ENCODE peak calls at places on chromosomes 2 and 18, in four cellular contexts. R is Right ventricle myocardium superior, X is foreskin fibroblast, C is choroid plexus epithelial cell. Q is an unnamed sample.

GRCh38 chr2:236017446-236017845 is 150.7 kb downstream of the GBX2 start:
- DNase-seq in C (no peak), R (no peak), X (no peak), Q (no peak)

GRCh38 chr2:158458617-158458920 is 1.8 kb downstream of the PKP4 start:
- DNase-seq in R (no peak), C (peak), X (peak), Q (no peak)

GRCh38 chr2:221948076-221948475 is 350.7 kb downstream of the PAX3 start:
- DNase-seq in C (no peak), X (no peak), R (no peak), Q (no peak)

GRCh38 chr2:100321181-100321880 is 970 bp downstream of the LONRF2 start:
- DNase-seq in C (peak), X (peak), R (peak), Q (no peak)

GRCh38 chr18:39296293-39296888 is 1730.8 kb upstream of the CELF4 start:
- DNase-seq in X (no peak), C (no peak), R (no peak), Q (no peak)

GRCh38 chr2:68458962-68459361 is 8.1 kb downstream of the FBXO48 start:
- DNase-seq in C (peak), X (peak), R (no peak), Q (no peak)

GRCh38 chr2:126817172-126817571 is 81.5 kb upstream of the TEX51 start:
- DNase-seq in X (no peak), R (no peak), C (no peak), Q (no peak)

GRCh38 chr2:52964916-52965530 is 802.6 kb upstream of the CHAC2 start:
- DNase-seq in R (no peak), X (no peak), C (peak), Q (no peak)

GRCh38 chr2:25618676-25619075 is 54.7 kb downstream of the DTNB start:
- DNase-seq in X (peak), C (peak), R (no peak), Q (peak)

GRCh38 chr2:184860744-184861143 is 262.4 kb downstream of the ZNF804A start:
- DNase-seq in X (no peak), C (no peak), R (no peak), Q (no peak)

Q was measured in NCI-H1436.